ENCODE peak calls at places on chromosomes 1 and 21, in five cellular contexts. I is glutamatergic neuron, Q is cardiac muscle cell, X is left lung, P is coronary artery. U is an unnamed sample.

GRCh38 chr1:15028117-15028516 is 125.4 kb upstream of the TMEM51 start:
- DNase-seq in I (no peak), Q (peak), P (no peak), X (peak), U (no peak)

GRCh38 chr1:161266096-161266679 is 7.6 kb downstream of the PCP4L1 start:
- DNase-seq in P (no peak), Q (no peak), X (no peak), I (no peak), U (no peak)

GRCh38 chr1:175019524-175019923 is 3.7 kb downstream of the MRPS14 start:
- DNase-seq in P (no peak), X (no peak), Q (no peak), I (no peak), U (no peak)

GRCh38 chr21:45982256-45982757 is 737 bp downstream of the COL6A1 start:
- DNase-seq in I (peak), Q (peak), P (no peak), X (peak), U (no peak)

GRCh38 chr1:12245116-12245515 is 15.3 kb downstream of the VPS13D start:
- DNase-seq in I (no peak), P (no peak), X (no peak), Q (peak), U (no peak)

GRCh38 chr1:51898090-51898734 is 19.7 kb upstream of the NRDC start:
- DNase-seq in I (no peak), Q (peak), X (no peak), P (no peak), U (no peak)

GRCh38 chr1:27539901-27540861 is 50.2 kb upstream of the WASF2 start:
- DNase-seq in Q (no peak), I (no peak), P (no peak), X (no peak), U (no peak)

GRCh38 chr1:7322283-7322785 is 448.8 kb upstream of the VAMP3 start:
- DNase-seq in P (no peak), Q (no peak), X (no peak), I (no peak), U (no peak)

GRCh38 chr1:110433803-110434202 is 17.1 kb upstream of the PROK1 start:
- DNase-seq in P (no peak), I (peak), Q (peak), X (peak), U (no peak)

GRCh38 chr1:200979574-200980451 is 43.7 kb downstream of the KIF21B start:
- DNase-seq in Q (peak), P (no peak), I (peak), X (peak), U (peak)

GRCh38 chr1:205532026-205532891 is 27.8 kb downstream of the CDK18 start:
- DNase-seq in I (no peak), P (no peak), Q (no peak), X (no peak), U (no peak)

GRCh38 chr1:233791372-233791703 is 113.1 kb upstream of the SLC35F3 start:
- DNase-seq in Q (no peak), X (no peak), I (no peak), P (no peak), U (no peak)
- TF ChIP-seq CTCF in Q (no peak), X (no peak), I (peak), P (peak), U (no peak)

GRCh38 chr1:117512728-117513321 is 93.0 kb upstream of the TENT5C start:
- DNase-seq in P (no peak), X (no peak), I (no peak), Q (peak), U (no peak)
- TF ChIP-seq CTCF in P (peak), X (peak), I (peak), Q (peak), U (peak)

GRCh38 chr1:228339059-228339704 is 67.5 kb downstream of the TRIM11 start:
- DNase-seq in X (no peak), P (no peak), I (no peak), Q (no peak), U (no peak)

GRCh38 chr1:228341450-228341813 is 65.2 kb downstream of the TRIM11 start:
- DNase-seq in P (no peak), Q (no peak), I (no peak), X (peak), U (no peak)

GRCh38 chr1:228341814-228342626 is 64.6 kb downstream of the TRIM11 start:
- DNase-seq in P (peak), X (peak), Q (no peak), I (no peak), U (no peak)

GRCh38 chr1:228339766-228340685 is 66.6 kb downstream of the TRIM11 start:
- DNase-seq in I (peak), X (no peak), P (peak), Q (no peak), U (no peak)

GRCh38 chr1:228340686-228341449 is 65.8 kb downstream of the TRIM11 start:
- DNase-seq in P (peak), X (peak), I (peak), Q (peak), U (no peak)
- TF ChIP-seq CTCF in P (no peak), X (no peak), I (peak), Q (peak), U (peak)

GRCh38 chr1:207401578-207401977 is 52.5 kb upstream of the CR2 start:
- DNase-seq in Q (no peak), I (no peak), P (no peak), X (no peak), U (no peak)

GRCh38 chr1:207398986-207399385 is 55.1 kb upstream of the CR2 start:
- DNase-seq in I (no peak), P (no peak), X (no peak), Q (no peak), U (no peak)

GRCh38 chr1:207396360-207396759 is 57.8 kb upstream of the CR2 start:
- DNase-seq in X (no peak), I (no peak), P (no peak), Q (no peak), U (no peak)

GRCh38 chr1:207393610-207394009 is 60.5 kb upstream of the CR2 start:
- DNase-seq in P (no peak), I (no peak), X (no peak), Q (peak), U (no peak)

GRCh38 chr1:207397525-207397926 is 56.6 kb upstream of the CR2 start:
- DNase-seq in P (no peak), I (no peak), Q (no peak), X (no peak), U (no peak)
- TF ChIP-seq CTCF in P (no peak), I (no peak), Q (no peak), X (no peak), U (no peak)

GRCh38 chr1:154758346-154758745 is 111.7 kb downstream of the KCNN3 start:
- DNase-seq in I (no peak), Q (no peak), P (peak), X (no peak), U (no peak)

GRCh38 chr1:154757149-154757548 is 112.9 kb downstream of the KCNN3 start:
- DNase-seq in I (no peak), P (no peak), X (no peak), Q (no peak), U (no peak)

GRCh38 chr1:154759196-154759595 is 110.9 kb downstream of the KCNN3 start:
- DNase-seq in I (no peak), Q (no peak), P (peak), X (no peak), U (no peak)

GRCh38 chr1:154759793-154760192 is 110.3 kb downstream of the KCNN3 start:
- DNase-seq in I (no peak), X (no peak), P (no peak), Q (no peak), U (no peak)

GRCh38 chr1:154760469-154760933 is 109.6 kb downstream of the KCNN3 start:
- DNase-seq in Q (peak), P (peak), I (peak), X (peak), U (peak)
- TF ChIP-seq CTCF in Q (peak), P (peak), I (peak), X (peak), U (peak)

GRCh38 chr1:93179886-93180722 is at the start of gene TMED5:
- DNase-seq in I (peak), Q (peak), X (peak), P (peak), U (peak)
- TF ChIP-seq CTCF in I (peak), Q (peak), X (no peak), P (no peak), U (peak)

GRCh38 chr1:178052650-178053461 is 41.0 kb upstream of the RASAL2 start:
- DNase-seq in I (no peak), Q (peak), X (no peak), P (no peak), U (no peak)

GRCh38 chr1:178057863-178058576 is 35.9 kb upstream of the RASAL2 start:
- DNase-seq in I (no peak), Q (peak), P (no peak), X (no peak), U (no peak)

GRCh38 chr1:178055779-178056471 is 38.0 kb upstream of the RASAL2 start:
- DNase-seq in Q (peak), P (no peak), X (peak), I (no peak), U (no peak)

GRCh38 chr1:178057131-178057765 is 36.7 kb upstream of the RASAL2 start:
- DNase-seq in Q (peak), P (no peak), X (no peak), I (no peak), U (no peak)

DNA sequence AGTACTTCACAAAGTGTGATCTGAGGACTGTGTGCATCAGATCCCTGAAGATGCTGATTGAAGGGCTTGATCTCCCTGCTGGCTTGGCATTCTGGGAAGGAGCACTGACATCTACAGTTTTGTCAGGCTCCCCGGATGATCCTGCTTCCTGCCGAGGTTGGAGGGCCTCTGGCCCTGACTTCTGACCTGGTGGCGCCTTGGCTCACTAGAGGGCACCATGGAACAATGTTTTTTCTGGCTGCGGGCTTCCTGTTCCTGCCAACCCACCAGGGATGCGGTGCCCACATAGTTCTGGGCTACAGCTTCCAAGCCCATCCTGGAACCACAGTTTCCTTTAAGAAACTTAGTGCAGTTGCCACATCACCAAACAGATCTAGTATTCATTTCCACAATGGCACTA is 38.8 kb upstream of the RASAL2 start:
- DNase-seq in Q (peak), P (no peak), X (peak), I (no peak), U (peak)
- TF ChIP-seq CTCF in Q (peak), P (no peak), X (peak), I (no peak), U (no peak)

GRCh38 chr1:17277511-17278159 is 28.7 kb downstream of the PADI3 start:
- DNase-seq in X (no peak), P (no peak), Q (no peak), I (no peak), U (no peak)

GRCh38 chr1:17279001-17279830 is 28.8 kb upstream of the PADI4 start:
- DNase-seq in P (no peak), X (no peak), Q (no peak), I (no peak), U (no peak)

GRCh38 chr1:17274186-17275170 is 25.6 kb downstream of the PADI3 start:
- DNase-seq in X (peak), Q (peak), P (no peak), I (peak), U (peak)

GRCh38 chr1:17273096-17273495 is 24.2 kb downstream of the PADI3 start:
- DNase-seq in I (no peak), Q (no peak), X (no peak), P (no peak), U (no peak)

GRCh38 chr1:17276568-17276967 is 27.7 kb downstream of the PADI3 start:
- DNase-seq in P (no peak), Q (peak), I (no peak), X (peak), U (no peak)
- TF ChIP-seq CTCF in P (no peak), Q (no peak), I (no peak), X (no peak), U (no peak)

GRCh38 chr1:111516008-111516535 is 12.6 kb upstream of the ADORA3 start:
- DNase-seq in Q (peak), P (peak), I (no peak), X (no peak), U (no peak)
- TF ChIP-seq CTCF in Q (peak), P (no peak), I (peak), X (no peak), U (peak)